ENCODE peak calls at places on chromosomes 6 and 20, in seven cellular contexts. One of them, this sample, is unnamed. For H3K9me3, the result is how much of the 10 kb centered on the place peaks cover.

GRCh38 chr20:45822863-45823262 is 4.2 kb downstream of the TNNC2 start:
- DNase-seq in MM.1S: no peak
- DNase-seq in pancreas: peak
- DNase-seq in CD8-positive, alpha-beta memory T cell: no peak
- DNase-seq in psoas muscle: no peak
- DNase-seq in CD4-positive, alpha-beta T cell: no peak
- DNase-seq in aorta: peak
- DNase-seq in this sample: no peak

GRCh38 chr20:45293041-45294002 is 13.3 kb upstream of the RBPJL start:
- DNase-seq in pancreas: peak
- DNase-seq in psoas muscle: peak
- DNase-seq in aorta: peak
- DNase-seq in CD4-positive, alpha-beta T cell: peak
- DNase-seq in MM.1S: peak
- DNase-seq in CD8-positive, alpha-beta memory T cell: peak
- DNase-seq in this sample: peak

GRCh38 chr6:22231616-22232015 is 65.2 kb downstream of the PRL start:
- DNase-seq in CD8-positive, alpha-beta memory T cell: no peak
- DNase-seq in MM.1S: no peak
- DNase-seq in psoas muscle: no peak
- DNase-seq in pancreas: no peak
- DNase-seq in CD4-positive, alpha-beta T cell: no peak
- DNase-seq in aorta: no peak
- DNase-seq in this sample: no peak

GRCh38 chr6:45441811-45442453 is 64.2 kb upstream of the SUPT3H start:
- DNase-seq in CD8-positive, alpha-beta memory T cell: no peak
- DNase-seq in psoas muscle: no peak
- DNase-seq in MM.1S: no peak
- DNase-seq in pancreas: no peak
- DNase-seq in CD4-positive, alpha-beta T cell: no peak
- DNase-seq in aorta: no peak
- DNase-seq in this sample: no peak

GRCh38 chr6:131741688-131742393 is 31.0 kb upstream of the CTAGE9 start:
- DNase-seq in CD8-positive, alpha-beta memory T cell: no peak
- DNase-seq in psoas muscle: no peak
- DNase-seq in MM.1S: no peak
- DNase-seq in CD4-positive, alpha-beta T cell: no peak
- DNase-seq in pancreas: no peak
- DNase-seq in aorta: no peak
- DNase-seq in this sample: no peak

GRCh38 chr6:116556814-116557403 is 3.4 kb downstream of the CALHM4 start:
- DNase-seq in psoas muscle: no peak
- DNase-seq in MM.1S: no peak
- DNase-seq in CD4-positive, alpha-beta T cell: no peak
- DNase-seq in aorta: no peak
- DNase-seq in pancreas: no peak
- DNase-seq in CD8-positive, alpha-beta memory T cell: no peak
- DNase-seq in this sample: no peak

GRCh38 chr6:74764486-74764885 is 441.4 kb downstream of the COL12A1 start:
- DNase-seq in psoas muscle: no peak
- DNase-seq in pancreas: no peak
- DNase-seq in CD4-positive, alpha-beta T cell: no peak
- DNase-seq in CD8-positive, alpha-beta memory T cell: no peak
- DNase-seq in MM.1S: no peak
- DNase-seq in aorta: no peak
- DNase-seq in this sample: no peak

GRCh38 chr6:9397981-9398559 is 962.7 kb upstream of the SLC35B3 start:
- DNase-seq in MM.1S: no peak
- DNase-seq in CD8-positive, alpha-beta memory T cell: no peak
- DNase-seq in aorta: no peak
- DNase-seq in psoas muscle: no peak
- DNase-seq in CD4-positive, alpha-beta T cell: no peak
- DNase-seq in pancreas: peak
- DNase-seq in this sample: peak

GRCh38 chr6:9499709-9500108 is 915.2 kb downstream of the TFAP2A start:
- DNase-seq in aorta: no peak
- DNase-seq in MM.1S: peak
- DNase-seq in CD4-positive, alpha-beta T cell: no peak
- DNase-seq in pancreas: no peak
- DNase-seq in CD8-positive, alpha-beta memory T cell: no peak
- DNase-seq in psoas muscle: no peak
- DNase-seq in this sample: no peak

GRCh38 chr20:23544133-23544532 is 24.2 kb downstream of the CST9L start:
- DNase-seq in CD8-positive, alpha-beta memory T cell: no peak
- DNase-seq in MM.1S: no peak
- DNase-seq in CD4-positive, alpha-beta T cell: no peak
- DNase-seq in pancreas: no peak
- DNase-seq in psoas muscle: no peak
- DNase-seq in aorta: no peak
- DNase-seq in this sample: no peak

GRCh38 chr6:110548124-110548847 is 71.9 kb upstream of the SLC22A16 start:
- DNase-seq in CD8-positive, alpha-beta memory T cell: no peak
- DNase-seq in pancreas: no peak
- DNase-seq in CD4-positive, alpha-beta T cell: no peak
- DNase-seq in aorta: no peak
- DNase-seq in MM.1S: no peak
- DNase-seq in psoas muscle: no peak
- DNase-seq in this sample: no peak

GRCh38 chr20:36398515-36398914 is 92.4 kb downstream of the DLGAP4 start:
- DNase-seq in CD8-positive, alpha-beta memory T cell: no peak
- DNase-seq in CD4-positive, alpha-beta T cell: no peak
- DNase-seq in psoas muscle: no peak
- DNase-seq in aorta: no peak
- DNase-seq in MM.1S: no peak
- DNase-seq in pancreas: no peak
- DNase-seq in this sample: no peak

GRCh38 chr6:85864453-85865401 is 222.0 kb upstream of the SYNCRIP start:
- DNase-seq in CD8-positive, alpha-beta memory T cell: no peak
- DNase-seq in aorta: no peak
- DNase-seq in psoas muscle: no peak
- DNase-seq in MM.1S: no peak
- DNase-seq in CD4-positive, alpha-beta T cell: no peak
- DNase-seq in pancreas: no peak
- DNase-seq in this sample: no peak

GRCh38 chr20:60813066-60813465 is 439.0 kb upstream of the CDH4 start:
- DNase-seq in pancreas: no peak
- DNase-seq in CD8-positive, alpha-beta memory T cell: no peak
- DNase-seq in aorta: no peak
- DNase-seq in CD4-positive, alpha-beta T cell: no peak
- DNase-seq in psoas muscle: no peak
- DNase-seq in MM.1S: no peak
- DNase-seq in this sample: no peak

GRCh38 chr20:23165307-23165750 is 79.2 kb upstream of the CD93 start:
- DNase-seq in pancreas: no peak
- DNase-seq in aorta: no peak
- DNase-seq in MM.1S: no peak
- DNase-seq in CD8-positive, alpha-beta memory T cell: no peak
- DNase-seq in psoas muscle: no peak
- DNase-seq in CD4-positive, alpha-beta T cell: no peak
- DNase-seq in this sample: no peak

GRCh38 chr6:26743941-26744699 is 84.6 kb upstream of the ZNF322 start:
- DNase-seq in aorta: no peak
- DNase-seq in pancreas: no peak
- DNase-seq in CD4-positive, alpha-beta T cell: no peak
- DNase-seq in CD8-positive, alpha-beta memory T cell: no peak
- DNase-seq in MM.1S: no peak
- DNase-seq in psoas muscle: no peak
- DNase-seq in this sample: no peak

GRCh38 chr6:21738180-21739094 is 144.9 kb downstream of the SOX4 start:
- DNase-seq in MM.1S: no peak
- DNase-seq in psoas muscle: no peak
- DNase-seq in pancreas: no peak
- DNase-seq in aorta: no peak
- DNase-seq in CD4-positive, alpha-beta T cell: no peak
- DNase-seq in CD8-positive, alpha-beta memory T cell: no peak
- DNase-seq in this sample: no peak

GRCh38 chr20:5714261-5715041 is 35.8 kb upstream of the SHLD1 start:
- DNase-seq in MM.1S: peak
- DNase-seq in aorta: no peak
- DNase-seq in psoas muscle: no peak
- DNase-seq in CD8-positive, alpha-beta memory T cell: peak
- DNase-seq in CD4-positive, alpha-beta T cell: peak
- DNase-seq in pancreas: no peak
- DNase-seq in this sample: no peak

GRCh38 chr20:47456952-47457724 is 44.5 kb upstream of the NCOA3 start:
- DNase-seq in MM.1S: no peak
- DNase-seq in pancreas: no peak
- DNase-seq in CD8-positive, alpha-beta memory T cell: no peak
- DNase-seq in CD4-positive, alpha-beta T cell: no peak
- DNase-seq in psoas muscle: no peak
- DNase-seq in aorta: no peak
- DNase-seq in this sample: no peak

GRCh38 chr20:16083639-16084280 is 489.5 kb downstream of the KIF16B start:
- DNase-seq in CD4-positive, alpha-beta T cell: no peak
- DNase-seq in CD8-positive, alpha-beta memory T cell: no peak
- DNase-seq in MM.1S: no peak
- DNase-seq in pancreas: no peak
- DNase-seq in psoas muscle: no peak
- DNase-seq in aorta: no peak
- DNase-seq in this sample: no peak
- H3K9me3 ChIP-seq in CD4-positive, alpha-beta T cell: under half
- H3K9me3 ChIP-seq in CD8-positive, alpha-beta memory T cell: under half
- H3K9me3 ChIP-seq in MM.1S: under half
- H3K9me3 ChIP-seq in pancreas: under half
- H3K9me3 ChIP-seq in psoas muscle: under half
- H3K9me3 ChIP-seq in aorta: under half
- H3K9me3 ChIP-seq in this sample: under half

GRCh38 chr20:42110301-42110700 is 492.1 kb upstream of the CHD6 start:
- DNase-seq in CD4-positive, alpha-beta T cell: no peak
- DNase-seq in psoas muscle: no peak
- DNase-seq in aorta: no peak
- DNase-seq in pancreas: no peak
- DNase-seq in CD8-positive, alpha-beta memory T cell: no peak
- DNase-seq in MM.1S: no peak
- DNase-seq in this sample: no peak
- H3K9me3 ChIP-seq in CD4-positive, alpha-beta T cell: under half
- H3K9me3 ChIP-seq in psoas muscle: under half
- H3K9me3 ChIP-seq in aorta: under half
- H3K9me3 ChIP-seq in pancreas: under half
- H3K9me3 ChIP-seq in CD8-positive, alpha-beta memory T cell: under half
- H3K9me3 ChIP-seq in MM.1S: under half
- H3K9me3 ChIP-seq in this sample: under half

DNA sequence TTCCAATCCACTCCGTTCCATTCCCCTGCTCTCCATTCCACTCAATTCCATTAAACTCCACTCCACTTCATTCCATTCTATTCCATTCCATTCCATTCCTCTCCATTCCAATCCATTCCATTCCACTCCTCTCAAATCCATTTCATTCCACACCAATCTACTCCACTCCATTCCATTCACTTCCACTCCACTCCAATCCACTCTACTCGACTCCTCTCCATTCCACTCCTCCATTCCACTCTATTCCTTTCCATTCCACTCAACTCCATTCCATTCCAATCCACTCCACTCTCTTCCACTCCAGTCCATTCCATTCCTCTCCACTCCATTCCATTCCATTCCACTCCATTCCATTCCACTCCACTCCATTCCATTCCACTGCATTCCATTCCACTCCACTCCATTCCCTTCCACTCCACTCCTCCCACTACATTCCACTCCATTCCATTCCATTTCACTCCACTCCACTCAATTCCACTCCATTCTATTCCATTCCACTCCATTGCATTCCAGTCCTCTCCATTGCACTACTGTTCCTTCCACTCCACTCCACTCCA is 22.6 kb upstream of the DEFB125 start:
- DNase-seq in CD4-positive, alpha-beta T cell: no peak
- DNase-seq in CD8-positive, alpha-beta memory T cell: no peak
- DNase-seq in aorta: no peak
- DNase-seq in psoas muscle: no peak
- DNase-seq in MM.1S: no peak
- DNase-seq in pancreas: no peak
- DNase-seq in this sample: no peak
- H3K9me3 ChIP-seq in CD4-positive, alpha-beta T cell: under half
- H3K9me3 ChIP-seq in CD8-positive, alpha-beta memory T cell: under half
- H3K9me3 ChIP-seq in aorta: under half
- H3K9me3 ChIP-seq in psoas muscle: under half
- H3K9me3 ChIP-seq in MM.1S: under half
- H3K9me3 ChIP-seq in pancreas: under half
- H3K9me3 ChIP-seq in this sample: under half

GRCh38 chr20:16778159-16778558 is 30.0 kb downstream of the OTOR start:
- DNase-seq in pancreas: no peak
- DNase-seq in CD8-positive, alpha-beta memory T cell: no peak
- DNase-seq in CD4-positive, alpha-beta T cell: no peak
- DNase-seq in aorta: no peak
- DNase-seq in psoas muscle: no peak
- DNase-seq in MM.1S: no peak
- DNase-seq in this sample: no peak
- H3K9me3 ChIP-seq in pancreas: under half
- H3K9me3 ChIP-seq in CD8-positive, alpha-beta memory T cell: under half
- H3K9me3 ChIP-seq in CD4-positive, alpha-beta T cell: under half
- H3K9me3 ChIP-seq in aorta: under half
- H3K9me3 ChIP-seq in psoas muscle: under half
- H3K9me3 ChIP-seq in MM.1S: under half
- H3K9me3 ChIP-seq in this sample: under half

GRCh38 chr20:15767636-15768369 is 805.4 kb downstream of the KIF16B start:
- DNase-seq in psoas muscle: no peak
- DNase-seq in aorta: no peak
- DNase-seq in CD8-positive, alpha-beta memory T cell: no peak
- DNase-seq in CD4-positive, alpha-beta T cell: no peak
- DNase-seq in pancreas: no peak
- DNase-seq in MM.1S: no peak
- DNase-seq in this sample: no peak

GRCh38 chr20:15768370-15768741 is 804.9 kb downstream of the KIF16B start:
- DNase-seq in CD8-positive, alpha-beta memory T cell: no peak
- DNase-seq in MM.1S: no peak
- DNase-seq in pancreas: no peak
- DNase-seq in aorta: no peak
- DNase-seq in CD4-positive, alpha-beta T cell: no peak
- DNase-seq in psoas muscle: no peak
- DNase-seq in this sample: no peak

GRCh38 chr20:15776773-15777172 is 796.5 kb downstream of the KIF16B start:
- DNase-seq in MM.1S: no peak
- DNase-seq in psoas muscle: no peak
- DNase-seq in CD4-positive, alpha-beta T cell: no peak
- DNase-seq in pancreas: no peak
- DNase-seq in CD8-positive, alpha-beta memory T cell: no peak
- DNase-seq in aorta: no peak
- DNase-seq in this sample: no peak

GRCh38 chr20:15772826-15773225 is 800.4 kb downstream of the KIF16B start:
- DNase-seq in MM.1S: no peak
- DNase-seq in psoas muscle: no peak
- DNase-seq in pancreas: no peak
- DNase-seq in aorta: no peak
- DNase-seq in CD8-positive, alpha-beta memory T cell: no peak
- DNase-seq in CD4-positive, alpha-beta T cell: no peak
- DNase-seq in this sample: no peak
- H3K9me3 ChIP-seq in MM.1S: under half
- H3K9me3 ChIP-seq in psoas muscle: under half
- H3K9me3 ChIP-seq in pancreas: under half
- H3K9me3 ChIP-seq in aorta: under half
- H3K9me3 ChIP-seq in CD8-positive, alpha-beta memory T cell: under half
- H3K9me3 ChIP-seq in CD4-positive, alpha-beta T cell: under half
- H3K9me3 ChIP-seq in this sample: under half

DNA sequence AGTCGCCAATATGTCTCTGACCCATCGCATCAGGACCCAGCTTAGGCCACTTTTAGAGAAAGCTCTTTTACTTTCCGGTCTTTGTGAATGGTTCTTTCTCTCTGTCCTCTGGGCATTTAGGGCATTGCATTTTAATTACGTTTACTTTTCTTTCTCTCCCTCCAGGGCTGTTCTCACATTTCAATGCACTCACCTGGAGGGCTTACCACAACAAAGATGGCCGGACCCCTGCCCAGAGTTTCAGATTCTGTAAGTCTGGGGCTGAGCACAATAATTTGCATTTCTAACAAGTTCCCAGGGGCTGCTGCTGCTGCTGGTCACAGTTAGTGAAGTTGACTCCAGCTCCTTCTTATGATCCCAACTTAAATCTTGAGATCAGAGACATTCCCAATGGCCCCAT is 3.0 kb downstream of the ANKRD66 start:
- DNase-seq in CD8-positive, alpha-beta memory T cell: no peak
- DNase-seq in pancreas: no peak
- DNase-seq in psoas muscle: no peak
- DNase-seq in CD4-positive, alpha-beta T cell: no peak
- DNase-seq in aorta: no peak
- DNase-seq in MM.1S: no peak
- DNase-seq in this sample: no peak
- H3K9me3 ChIP-seq in CD8-positive, alpha-beta memory T cell: under half
- H3K9me3 ChIP-seq in pancreas: under half
- H3K9me3 ChIP-seq in psoas muscle: under half
- H3K9me3 ChIP-seq in CD4-positive, alpha-beta T cell: under half
- H3K9me3 ChIP-seq in aorta: under half
- H3K9me3 ChIP-seq in MM.1S: under half
- H3K9me3 ChIP-seq in this sample: under half

This sample was measured in heart right ventricle.